ENCODE peak calls at places on chromosomes 1 and 21, in nine cellular contexts. G is upper lobe of right lung; K is fibroblast of lung; F is breast epithelium; M is naive thymus-derived CD4-positive, alpha-beta T cell; J is AG04450; T is Caco-2; P is bronchial epithelial cell; I is H9. V is an unnamed sample. For H3K27me3, the result is how much of the 10 kb centered on the place peaks cover.

GRCh38 chr1:205270764-205271163 is 43.0 kb downstream of the TMCC2 start:
- DNase-seq in G (no peak), K (peak), F (no peak), M (no peak), J (no peak), T (no peak), P (peak), I (no peak), V (peak)

GRCh38 chr1:206012086-206012859 is 9.1 kb upstream of the RAB7B start:
- DNase-seq in G (peak), K (no peak), F (no peak), M (peak), J (no peak), T (no peak), P (no peak), I (peak), V (no peak)

GRCh38 chr1:42456754-42457089 is 379 bp downstream of the PPCS start:
- DNase-seq in G (no peak), K (peak), F (peak), M (no peak), J (no peak), T (peak), P (peak), I (peak), V (peak)

GRCh38 chr1:92442351-92442750 is 44.4 kb downstream of the GFI1 start:
- DNase-seq in G (no peak), K (no peak), F (no peak), M (no peak), J (no peak), T (no peak), P (no peak), I (no peak), V (no peak)

GRCh38 chr1:9687120-9687875 is 35.8 kb downstream of the PIK3CD start:
- DNase-seq in G (peak), K (peak), F (no peak), M (no peak), J (peak), T (peak), P (peak), I (peak), V (peak)

GRCh38 chr1:204565617-204566582 is 49.7 kb downstream of the MDM4 start:
- DNase-seq in G (no peak), K (peak), F (peak), M (peak), J (peak), T (peak), P (peak), I (peak), V (peak)

GRCh38 chr1:61605607-61606321 is 119.2 kb downstream of the TM2D1 start:
- DNase-seq in G (no peak), K (peak), F (no peak), M (no peak), J (no peak), T (no peak), P (peak), I (no peak), V (peak)

GRCh38 chr1:160618763-160619274 is 28.0 kb downstream of the SLAMF1 start:
- DNase-seq in G (no peak), K (no peak), F (no peak), M (no peak), J (no peak), T (no peak), P (no peak), I (no peak), V (no peak)

GRCh38 chr1:214552174-214552608 is 789 bp upstream of the PTPN14 start:
- DNase-seq in G (peak), K (peak), F (peak), M (no peak), J (no peak), T (peak), P (peak), I (peak), V (peak)

GRCh38 chr1:77668924-77669449 is 13.5 kb downstream of the ZZZ3 start:
- DNase-seq in G (no peak), K (no peak), F (no peak), M (no peak), J (no peak), T (no peak), P (no peak), I (no peak), V (no peak)

GRCh38 chr1:161020573-161021167 is at the start of gene F11R:
- DNase-seq in G (peak), K (no peak), F (peak), M (no peak), J (no peak), T (peak), P (peak), I (peak), V (peak)

GRCh38 chr1:22699629-22700028 is 11.0 kb upstream of the EPHB2 start:
- DNase-seq in G (no peak), K (no peak), F (no peak), M (no peak), J (no peak), T (no peak), P (no peak), I (no peak), V (no peak)

GRCh38 chr1:154352581-154353459 is 27.5 kb downstream of the ATP8B2 start:
- DNase-seq in G (peak), K (peak), F (peak), M (peak), J (no peak), T (peak), P (peak), I (peak), V (peak)

GRCh38 chr21:42565886-42566523 is 52.4 kb downstream of the SLC37A1 start:
- DNase-seq in G (peak), K (no peak), F (no peak), M (no peak), J (no peak), T (peak), P (no peak), I (no peak), V (no peak)

GRCh38 chr1:220274122-220274855 is 2.0 kb upstream of the RAB3GAP2 start:
- DNase-seq in G (no peak), K (peak), F (peak), M (no peak), J (no peak), T (no peak), P (peak), I (no peak), V (peak)

GRCh38 chr1:211715976-211716375 is 40.6 kb upstream of the NEK2 start:
- DNase-seq in G (no peak), K (no peak), F (no peak), M (no peak), J (no peak), T (no peak), P (no peak), I (no peak), V (no peak)

GRCh38 chr1:155183775-155184221 is 10.1 kb downstream of the TRIM46 start:
- DNase-seq in G (no peak), K (no peak), F (no peak), M (no peak), J (no peak), T (no peak), P (no peak), I (no peak), V (no peak)

GRCh38 chr1:61563611-61564010 is 161.3 kb downstream of the TM2D1 start:
- DNase-seq in G (no peak), K (no peak), F (no peak), M (no peak), J (no peak), T (no peak), P (no peak), I (no peak), V (no peak)

DNA sequence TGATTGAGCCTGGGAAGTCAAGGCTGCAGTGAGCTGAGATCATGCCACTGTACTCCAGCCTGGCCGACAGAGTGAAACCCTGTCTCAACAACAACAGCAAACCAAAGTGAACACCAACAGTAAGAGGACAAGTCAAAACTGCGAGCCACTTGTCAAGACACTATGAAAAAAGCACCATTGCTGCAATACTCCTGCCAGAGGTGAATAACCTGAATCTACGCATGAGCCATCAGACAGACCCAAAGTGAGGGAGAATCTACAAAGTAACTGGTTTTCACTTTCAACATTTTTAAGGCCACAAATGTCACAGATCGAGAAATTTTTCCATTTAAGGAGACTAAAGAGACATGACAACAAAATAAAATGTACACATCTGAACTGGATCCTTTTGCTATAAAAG is 21.9 kb downstream of the SYNJ1 start:
- DNase-seq in G (no peak), K (no peak), F (no peak), M (no peak), J (no peak), T (no peak), P (no peak), I (no peak), V (no peak)
- H3K27me3 ChIP-seq in G (under half), K (under half), F (under half), M (under half), J (under half), T (under half), P (under half), I (under half), V (under half)

GRCh38 chr1:159439422-159439821 is at the start of gene OR10J1:
- DNase-seq in G (no peak), K (no peak), F (no peak), M (no peak), J (no peak), T (no peak), P (no peak), I (no peak), V (no peak)
- H3K27me3 ChIP-seq in G (under half), K (under half), F (under half), M (under half), J (under half), T (under half), P (under half), I (under half), V (under half)

DNA sequence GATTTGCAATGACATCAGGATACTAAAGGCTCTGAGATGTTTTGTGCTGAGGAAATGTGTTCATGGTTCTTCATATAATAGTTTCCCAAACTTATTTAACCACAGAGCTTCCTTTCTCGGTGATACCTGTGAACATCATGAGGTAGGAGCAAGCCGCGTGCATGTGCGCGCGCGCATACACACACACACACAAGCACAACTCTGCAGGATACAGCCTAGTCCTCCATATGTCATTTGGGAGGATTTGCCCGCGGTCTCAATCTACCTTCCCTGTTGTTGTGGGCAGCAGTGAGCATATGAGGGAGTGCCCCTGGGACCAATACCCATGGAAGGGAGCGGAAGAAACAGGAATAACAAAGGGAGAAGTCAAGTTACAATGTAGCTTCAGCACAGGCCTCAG is 12.2 kb upstream of the TTC4 start:
- DNase-seq in G (no peak), K (no peak), F (no peak), M (no peak), J (no peak), T (no peak), P (no peak), I (peak), V (no peak)
- H3K27me3 ChIP-seq in G (under half), K (under half), F (under half), M (under half), J (under half), T (under half), P (under half), I (under half), V (under half)

GRCh38 chr1:18110968-18111367 is 3.4 kb downstream of the IGSF21 start:
- DNase-seq in G (no peak), K (no peak), F (no peak), M (no peak), J (no peak), T (no peak), P (no peak), I (peak), V (no peak)
- H3K27me3 ChIP-seq in G (half or more), K (under half), F (under half), M (under half), J (half or more), T (under half), P (under half), I (under half), V (under half)